ENCODE peak calls at places on chromosomes 11 and 22, in five cellular contexts. One of them, this sample, is unnamed.

GRCh38 chr11:68444566-68444965 is 16.0 kb upstream of the PPP6R3 start:
- DNase-seq in adrenal gland: no peak
- DNase-seq in A549: no peak
- DNase-seq in tibial nerve: no peak
- DNase-seq in HCT116: no peak
- DNase-seq in this sample: no peak

GRCh38 chr11:36817336-36817965 is 219.4 kb upstream of the RAG2 start:
- DNase-seq in adrenal gland: no peak
- DNase-seq in HCT116: no peak
- DNase-seq in tibial nerve: no peak
- DNase-seq in A549: peak
- DNase-seq in this sample: peak

GRCh38 chr11:125175896-125176575 is 11.5 kb downstream of the PKNOX2 start:
- DNase-seq in tibial nerve: no peak
- DNase-seq in HCT116: no peak
- DNase-seq in adrenal gland: no peak
- DNase-seq in A549: no peak
- DNase-seq in this sample: no peak

GRCh38 chr11:70783356-70783755 is 385.0 kb downstream of the CTTN start:
- DNase-seq in HCT116: no peak
- DNase-seq in tibial nerve: no peak
- DNase-seq in adrenal gland: peak
- DNase-seq in A549: no peak
- DNase-seq in this sample: no peak

GRCh38 chr11:59550842-59551650 is 39.7 kb downstream of the OR4D9 start:
- DNase-seq in HCT116: peak
- DNase-seq in A549: peak
- DNase-seq in adrenal gland: peak
- DNase-seq in tibial nerve: peak
- DNase-seq in this sample: no peak

GRCh38 chr22:25368271-25368670 is 148.8 kb downstream of the CRYBB2 start:
- DNase-seq in A549: peak
- DNase-seq in HCT116: no peak
- DNase-seq in adrenal gland: peak
- DNase-seq in tibial nerve: no peak
- DNase-seq in this sample: peak

GRCh38 chr22:20156611-20157415 is 6.0 kb upstream of the CCDC188 start:
- DNase-seq in A549: peak
- DNase-seq in adrenal gland: peak
- DNase-seq in tibial nerve: peak
- DNase-seq in HCT116: peak
- DNase-seq in this sample: peak

GRCh38 chr11:95147364-95147905 is 57.8 kb downstream of the ENDOD1 start:
- DNase-seq in adrenal gland: peak
- DNase-seq in tibial nerve: no peak
- DNase-seq in HCT116: peak
- DNase-seq in A549: peak
- DNase-seq in this sample: peak

GRCh38 chr11:56842829-56843794 is 94.6 kb upstream of the OR9G4 start:
- DNase-seq in tibial nerve: no peak
- DNase-seq in HCT116: no peak
- DNase-seq in adrenal gland: no peak
- DNase-seq in A549: peak
- DNase-seq in this sample: no peak

GRCh38 chr22:17120711-17121234 is 387 bp downstream of the TMEM121B start:
- DNase-seq in adrenal gland: no peak
- DNase-seq in HCT116: no peak
- DNase-seq in A549: no peak
- DNase-seq in tibial nerve: no peak
- DNase-seq in this sample: no peak

GRCh38 chr22:17120281-17120680 is 879 bp downstream of the TMEM121B start:
- DNase-seq in HCT116: no peak
- DNase-seq in tibial nerve: no peak
- DNase-seq in A549: peak
- DNase-seq in adrenal gland: peak
- DNase-seq in this sample: no peak

GRCh38 chr22:17119481-17120202 is 1.5 kb downstream of the TMEM121B start:
- DNase-seq in adrenal gland: peak
- DNase-seq in HCT116: no peak
- DNase-seq in A549: peak
- DNase-seq in tibial nerve: no peak
- DNase-seq in this sample: no peak

GRCh38 chr22:17118342-17118741 is 2.8 kb downstream of the TMEM121B start:
- DNase-seq in adrenal gland: no peak
- DNase-seq in tibial nerve: no peak
- DNase-seq in A549: no peak
- DNase-seq in HCT116: no peak
- DNase-seq in this sample: no peak

DNA sequence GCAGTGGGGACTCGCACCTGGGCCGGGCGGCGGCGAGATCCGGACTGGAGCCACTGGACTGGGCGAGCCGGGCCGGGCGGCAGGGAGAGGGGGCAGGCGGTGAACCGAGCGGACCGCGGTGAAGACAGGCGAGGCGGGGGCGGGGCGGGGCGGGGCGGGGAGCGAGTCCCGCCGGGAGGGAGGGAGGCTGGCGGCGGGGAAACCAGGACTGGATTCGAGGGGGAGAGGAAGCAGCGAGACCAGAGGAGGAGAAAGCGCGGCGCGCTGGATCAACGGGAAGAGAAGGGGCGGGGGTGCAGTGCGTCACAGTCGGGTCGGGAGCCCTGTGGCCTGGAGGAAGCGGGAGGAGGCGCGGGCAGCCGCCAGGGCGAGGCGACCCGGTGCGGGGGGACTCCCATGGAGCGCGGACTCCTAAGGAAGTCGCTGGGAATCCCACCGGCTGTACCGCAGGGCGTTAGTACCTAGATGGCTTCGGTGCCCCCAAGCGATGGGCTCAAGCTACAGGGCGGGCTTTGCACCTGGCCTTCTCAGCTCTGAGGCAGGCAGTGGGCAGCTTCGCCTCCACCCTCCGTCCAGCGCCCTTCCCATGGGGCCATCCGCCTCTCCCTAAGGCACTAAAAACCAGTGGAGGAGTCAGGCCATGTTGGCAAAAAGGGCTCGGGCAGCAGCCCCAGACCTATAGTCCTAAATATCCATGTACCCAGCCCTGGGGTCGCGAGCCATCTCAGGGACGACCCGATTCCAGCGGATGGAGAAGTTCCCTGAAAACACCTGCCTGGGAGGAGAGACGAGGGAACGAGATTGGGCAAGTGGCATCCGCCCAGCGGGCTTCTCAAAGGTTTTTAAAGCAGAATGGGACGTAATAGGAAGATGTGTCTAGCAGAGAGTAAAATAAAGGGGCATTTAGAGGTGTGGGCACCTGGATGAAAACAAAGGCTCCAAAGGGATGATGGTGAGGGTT is at the start of gene TMEM121B:
- DNase-seq in HCT116: no peak
- DNase-seq in A549: peak
- DNase-seq in adrenal gland: peak
- DNase-seq in tibial nerve: peak
- DNase-seq in this sample: peak
- TF ChIP-seq POLR2A in HCT116: no peak
- TF ChIP-seq POLR2A in A549: no peak
- TF ChIP-seq POLR2A in adrenal gland: no peak
- TF ChIP-seq POLR2A in tibial nerve: no peak
- TF ChIP-seq POLR2A in this sample: no peak

GRCh38 chr11:96426356-96427103 is 36.7 kb downstream of the JRKL start:
- DNase-seq in tibial nerve: no peak
- DNase-seq in HCT116: peak
- DNase-seq in A549: peak
- DNase-seq in adrenal gland: no peak
- DNase-seq in this sample: no peak
- TF ChIP-seq POLR2A in tibial nerve: no peak
- TF ChIP-seq POLR2A in HCT116: no peak
- TF ChIP-seq POLR2A in A549: no peak
- TF ChIP-seq POLR2A in adrenal gland: no peak
- TF ChIP-seq POLR2A in this sample: no peak

GRCh38 chr22:21964234-21964633 is 11.6 kb upstream of the PPM1F start:
- DNase-seq in HCT116: no peak
- DNase-seq in adrenal gland: no peak
- DNase-seq in tibial nerve: no peak
- DNase-seq in A549: no peak
- DNase-seq in this sample: no peak

GRCh38 chr22:21966643-21967516 is 14.2 kb upstream of the PPM1F start:
- DNase-seq in adrenal gland: no peak
- DNase-seq in HCT116: no peak
- DNase-seq in A549: no peak
- DNase-seq in tibial nerve: no peak
- DNase-seq in this sample: no peak

GRCh38 chr22:21967693-21968271 is 14.8 kb downstream of the TOP3B start:
- DNase-seq in HCT116: no peak
- DNase-seq in tibial nerve: no peak
- DNase-seq in A549: no peak
- DNase-seq in adrenal gland: no peak
- DNase-seq in this sample: no peak

GRCh38 chr22:21964918-21965484 is 12.4 kb upstream of the PPM1F start:
- DNase-seq in tibial nerve: no peak
- DNase-seq in HCT116: no peak
- DNase-seq in adrenal gland: no peak
- DNase-seq in A549: no peak
- DNase-seq in this sample: no peak

GRCh38 chr22:21965762-21966288 is 13.2 kb upstream of the PPM1F start:
- DNase-seq in HCT116: no peak
- DNase-seq in tibial nerve: no peak
- DNase-seq in A549: no peak
- DNase-seq in adrenal gland: no peak
- DNase-seq in this sample: no peak
- TF ChIP-seq POLR2A in HCT116: no peak
- TF ChIP-seq POLR2A in tibial nerve: no peak
- TF ChIP-seq POLR2A in A549: no peak
- TF ChIP-seq POLR2A in adrenal gland: no peak
- TF ChIP-seq POLR2A in this sample: no peak

GRCh38 chr22:36435516-36436415 is 45.7 kb downstream of the TXN2 start:
- DNase-seq in A549: no peak
- DNase-seq in HCT116: no peak
- DNase-seq in adrenal gland: no peak
- DNase-seq in tibial nerve: no peak
- DNase-seq in this sample: no peak
- TF ChIP-seq POLR2A in A549: no peak
- TF ChIP-seq POLR2A in HCT116: no peak
- TF ChIP-seq POLR2A in adrenal gland: no peak
- TF ChIP-seq POLR2A in tibial nerve: no peak
- TF ChIP-seq POLR2A in this sample: no peak

DNA sequence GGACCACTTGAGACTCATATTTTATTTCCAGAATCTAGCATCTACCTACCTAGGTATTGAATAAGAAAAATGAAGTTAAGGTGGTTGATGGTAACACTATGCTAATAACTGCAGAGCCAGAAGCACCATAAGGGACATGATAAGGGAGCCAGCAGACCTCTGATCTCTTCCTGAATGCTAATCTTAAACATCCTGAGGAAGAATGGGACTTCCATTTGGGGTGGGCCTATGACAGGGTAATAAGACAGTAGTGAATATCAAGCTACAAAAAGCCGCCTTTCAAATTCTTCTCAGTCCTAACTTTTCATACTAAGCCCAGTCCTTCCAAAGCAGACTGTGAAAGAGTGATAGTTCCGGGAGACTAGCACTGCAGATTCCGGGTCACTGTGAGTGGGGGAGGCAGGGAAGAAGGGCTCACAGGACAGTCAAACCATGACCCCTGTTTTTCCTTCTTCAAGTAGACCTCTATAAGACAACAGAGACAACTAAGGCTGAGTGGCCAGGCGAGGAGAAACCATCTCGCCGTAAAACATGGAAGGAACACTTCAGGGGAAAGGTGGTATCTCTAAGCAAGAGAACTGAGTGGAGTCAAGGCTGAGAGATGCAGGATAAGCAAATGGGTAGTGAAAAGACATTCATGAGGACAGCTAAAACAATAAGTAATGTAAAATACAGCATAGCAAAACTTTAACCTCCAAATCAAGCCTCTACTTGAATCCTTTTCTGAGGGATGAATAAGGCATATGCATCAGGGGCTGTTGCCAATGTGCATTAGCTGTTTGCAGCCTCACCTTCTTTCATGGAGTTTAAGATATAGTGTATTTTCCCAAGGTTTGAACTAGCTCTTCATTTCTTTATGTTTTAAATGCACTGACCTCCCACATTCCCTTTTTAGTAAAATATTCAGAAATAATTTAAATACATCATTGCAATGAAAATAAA is 2.1 kb downstream of the HBB start:
- DNase-seq in A549: no peak
- DNase-seq in HCT116: no peak
- DNase-seq in adrenal gland: no peak
- DNase-seq in tibial nerve: no peak
- DNase-seq in this sample: no peak
- TF ChIP-seq POLR2A in A549: no peak
- TF ChIP-seq POLR2A in HCT116: no peak
- TF ChIP-seq POLR2A in adrenal gland: no peak
- TF ChIP-seq POLR2A in tibial nerve: no peak
- TF ChIP-seq POLR2A in this sample: no peak

DNA sequence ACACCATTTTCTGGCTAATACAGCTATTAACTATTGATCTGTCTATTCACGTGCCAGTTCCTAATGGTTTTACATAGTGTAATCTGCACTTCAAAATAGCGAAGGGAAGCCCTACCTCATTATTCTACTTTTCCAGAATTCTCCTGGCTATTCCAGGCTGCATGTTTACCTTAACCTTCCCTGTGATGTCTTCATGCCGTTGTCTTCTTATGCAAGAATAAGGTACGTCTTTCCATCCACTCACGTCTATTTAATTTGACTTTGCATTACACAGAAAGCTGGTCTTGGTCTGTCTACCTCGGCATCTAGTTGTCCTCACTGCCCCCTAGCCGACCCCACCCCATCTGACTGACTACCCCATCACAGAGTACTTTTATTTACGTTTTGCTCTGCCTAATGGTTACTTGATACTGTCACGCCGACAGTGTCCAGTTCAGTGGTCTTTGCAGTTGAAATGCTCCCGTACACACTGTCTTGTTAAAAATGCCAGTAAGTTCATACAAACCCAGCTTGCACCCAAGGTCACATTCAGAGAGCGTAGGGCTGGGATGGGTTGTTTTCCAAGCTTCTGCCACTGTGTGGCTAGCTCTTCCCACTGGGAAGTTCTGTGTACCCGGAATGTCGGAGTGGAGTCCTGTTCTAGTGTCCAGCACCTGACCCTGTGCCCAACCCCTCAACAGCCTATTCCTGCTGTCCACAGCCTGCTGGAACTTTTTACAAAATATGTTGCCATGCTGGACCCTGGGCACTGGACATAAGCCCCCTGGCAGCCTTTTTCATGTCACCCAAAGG is 15.0 kb downstream of the NEAT1 start:
- DNase-seq in adrenal gland: peak
- DNase-seq in A549: peak
- DNase-seq in tibial nerve: no peak
- DNase-seq in HCT116: no peak
- DNase-seq in this sample: no peak
- TF ChIP-seq POLR2A in adrenal gland: peak
- TF ChIP-seq POLR2A in A549: no peak
- TF ChIP-seq POLR2A in tibial nerve: no peak
- TF ChIP-seq POLR2A in HCT116: no peak
- TF ChIP-seq POLR2A in this sample: no peak

DNA sequence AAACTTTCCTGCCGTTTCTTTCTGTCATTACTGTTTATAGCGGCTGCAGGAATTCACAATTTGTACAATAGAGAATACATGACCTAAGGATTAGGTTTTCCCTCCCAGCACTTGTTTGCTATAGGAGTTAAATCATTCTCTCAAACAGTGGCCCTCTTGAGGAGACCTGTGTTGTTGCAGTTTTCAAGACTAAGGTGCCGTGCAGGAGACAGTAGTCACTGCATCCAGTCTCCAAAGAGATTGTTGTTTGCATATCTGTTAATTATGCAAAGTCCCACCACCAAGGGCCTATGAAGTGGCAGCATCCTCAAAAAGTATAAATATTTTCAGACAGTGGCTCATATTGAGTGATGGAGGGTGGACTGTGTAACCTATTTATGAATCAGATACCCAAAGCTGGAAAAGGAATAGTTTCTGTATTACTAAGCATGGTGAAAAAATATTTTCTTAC is 2.3 kb downstream of the PRSS23 start:
- DNase-seq in tibial nerve: no peak
- DNase-seq in HCT116: peak
- DNase-seq in A549: peak
- DNase-seq in adrenal gland: no peak
- DNase-seq in this sample: no peak
- TF ChIP-seq POLR2A in tibial nerve: no peak
- TF ChIP-seq POLR2A in HCT116: no peak
- TF ChIP-seq POLR2A in A549: no peak
- TF ChIP-seq POLR2A in adrenal gland: no peak
- TF ChIP-seq POLR2A in this sample: no peak